ENCODE peak calls at places on chromosomes 6 and 20, in seven cellular contexts. One of them, this sample, is unnamed.

GRCh38 chr6:156873654-156874380 is 96.6 kb downstream of the ARID1B start:
- DNase-seq in sigmoid colon: no peak
- DNase-seq in T1000: no peak
- DNase-seq in foreskin melanocyte: no peak
- DNase-seq in AG09309: no peak
- DNase-seq in retina: no peak
- DNase-seq in HT1080: no peak
- DNase-seq in this sample: no peak

GRCh38 chr20:60085551-60086132 is 127.4 kb downstream of the CDH26 start:
- DNase-seq in T1000: no peak
- DNase-seq in AG09309: no peak
- DNase-seq in sigmoid colon: no peak
- DNase-seq in retina: no peak
- DNase-seq in foreskin melanocyte: no peak
- DNase-seq in HT1080: no peak
- DNase-seq in this sample: no peak

GRCh38 chr20:3420211-3420707 is 12.8 kb upstream of the DNAAF9 start:
- DNase-seq in T1000: no peak
- DNase-seq in HT1080: peak
- DNase-seq in sigmoid colon: peak
- DNase-seq in AG09309: peak
- DNase-seq in retina: no peak
- DNase-seq in foreskin melanocyte: peak
- DNase-seq in this sample: no peak

GRCh38 chr20:13187899-13188298 is 33.2 kb upstream of the ISM1 start:
- DNase-seq in T1000: no peak
- DNase-seq in sigmoid colon: no peak
- DNase-seq in AG09309: no peak
- DNase-seq in retina: no peak
- DNase-seq in foreskin melanocyte: no peak
- DNase-seq in HT1080: no peak
- DNase-seq in this sample: no peak

GRCh38 chr6:85580104-85580877 is 13.4 kb downstream of the SNX14 start:
- DNase-seq in foreskin melanocyte: no peak
- DNase-seq in AG09309: no peak
- DNase-seq in T1000: no peak
- DNase-seq in retina: no peak
- DNase-seq in sigmoid colon: no peak
- DNase-seq in HT1080: peak
- DNase-seq in this sample: peak

GRCh38 chr6:37906121-37906520 is 86.6 kb downstream of the ZFAND3 start:
- DNase-seq in retina: no peak
- DNase-seq in HT1080: no peak
- DNase-seq in T1000: no peak
- DNase-seq in sigmoid colon: no peak
- DNase-seq in foreskin melanocyte: no peak
- DNase-seq in AG09309: no peak
- DNase-seq in this sample: no peak

GRCh38 chr6:35494161-35494563 is 2.7 kb downstream of the TEAD3 start:
- DNase-seq in T1000: no peak
- DNase-seq in sigmoid colon: peak
- DNase-seq in retina: no peak
- DNase-seq in HT1080: no peak
- DNase-seq in foreskin melanocyte: no peak
- DNase-seq in AG09309: no peak
- DNase-seq in this sample: no peak

GRCh38 chr6:134398453-134398852 is 80.5 kb upstream of the SGK1 start:
- DNase-seq in HT1080: peak
- DNase-seq in T1000: no peak
- DNase-seq in AG09309: no peak
- DNase-seq in foreskin melanocyte: peak
- DNase-seq in retina: no peak
- DNase-seq in sigmoid colon: no peak
- DNase-seq in this sample: peak

GRCh38 chr20:59771506-59772372 is 161.7 kb downstream of the SYCP2 start:
- DNase-seq in foreskin melanocyte: no peak
- DNase-seq in HT1080: no peak
- DNase-seq in AG09309: no peak
- DNase-seq in T1000: no peak
- DNase-seq in sigmoid colon: peak
- DNase-seq in retina: no peak
- DNase-seq in this sample: no peak

This sample was measured in A172.